ENCODE peak calls at places on chromosomes 4 and X, in four cellular contexts. V is IMR-90, K is H1, A is H9. H is an unnamed sample.

GRCh38 chr4:183409463-183409862 is 35.0 kb upstream of the CDKN2AIP start:
- DNase-seq in K (no peak), V (no peak), A (no peak), H (no peak)

GRCh38 chr4:149112109-149112508 is 669.9 kb upstream of the NR3C2 start:
- DNase-seq in V (no peak), A (no peak), K (no peak), H (peak)

GRCh38 chr4:18815779-18816173 is 794.2 kb upstream of the LCORL start:
- DNase-seq in K (no peak), V (no peak), A (no peak), H (peak)

GRCh38 chr4:106034205-106034604 is 138.9 kb downstream of the NPNT start:
- DNase-seq in A (no peak), V (no peak), K (no peak), H (no peak)

GRCh38 chr4:29081230-29081955 is 1638.8 kb upstream of the PCDH7 start:
- DNase-seq in A (no peak), K (no peak), V (peak), H (no peak)

GRCh38 chr4:53747401-53747800 is 156.1 kb upstream of the LNX1 start:
- DNase-seq in V (no peak), A (no peak), K (no peak), H (no peak)

GRCh38 chr4:71932941-71933340 is 98.9 kb upstream of the NPFFR2 start:
- DNase-seq in A (no peak), K (no peak), V (no peak), H (no peak)

GRCh38 chrX:53440631-53441517 is 6.7 kb upstream of the HSD17B10 start:
- DNase-seq in A (peak), V (peak), K (no peak), H (no peak)

GRCh38 chr4:173560896-173561295 is 30.9 kb upstream of the HAND2 start:
- DNase-seq in A (no peak), V (no peak), K (no peak), H (no peak)

GRCh38 chr4:58761563-58761962 is 1651.4 kb upstream of the IGFBP7 start:
- DNase-seq in A (no peak), K (no peak), V (no peak), H (no peak)

GRCh38 chrX:38336538-38337240 is 9.4 kb upstream of the RPGR start:
- DNase-seq in A (no peak), K (no peak), V (no peak), H (no peak)

GRCh38 chr4:158065603-158066002 is 107.2 kb downstream of the GASK1B start:
- DNase-seq in A (no peak), V (no peak), K (no peak), H (no peak)

GRCh38 chr4:131547506-131547981 is 1601.5 kb upstream of the PCDH10 start:
- DNase-seq in K (no peak), A (no peak), V (no peak), H (no peak)
- H3K56ac ChIP-seq in K (no peak), A (no peak), V (no peak), H (no peak)

GRCh38 chrX:119648421-119648775 is 42.2 kb upstream of the NKRF start:
- DNase-seq in A (no peak), K (no peak), V (no peak), H (no peak)
- H3K56ac ChIP-seq in A (no peak), K (no peak), V (no peak), H (no peak)

DNA sequence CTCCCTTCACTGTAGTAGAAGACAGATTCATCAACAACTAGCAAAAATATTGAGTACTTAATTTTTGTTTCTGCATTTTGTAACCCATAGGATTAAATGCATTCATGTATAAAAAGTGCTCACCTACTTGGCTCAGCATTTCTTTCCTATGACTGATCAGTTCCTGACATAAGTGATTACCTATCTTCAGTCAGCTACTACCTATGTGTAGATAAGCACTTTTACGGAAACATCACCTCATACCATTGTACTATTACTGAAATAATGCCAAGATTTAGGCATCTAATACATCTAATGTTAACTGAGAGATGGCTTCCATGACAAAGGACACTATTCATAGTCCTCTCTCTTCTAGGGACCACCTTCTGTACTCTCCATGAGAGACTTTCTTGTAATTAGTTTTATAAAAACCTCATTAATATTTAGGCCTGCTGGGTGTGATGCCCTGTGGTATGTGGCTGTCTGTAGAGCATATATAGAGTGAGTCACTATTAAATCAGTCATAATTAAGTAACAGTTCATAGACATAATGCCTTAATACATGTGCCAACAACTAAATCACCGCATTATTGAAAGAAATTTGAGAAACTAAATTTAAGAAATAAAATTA is 147.0 kb downstream of the PDGFC start:
- DNase-seq in A (no peak), K (no peak), V (no peak), H (no peak)
- H3K56ac ChIP-seq in A (no peak), K (no peak), V (no peak), H (no peak)

GRCh38 chr4:187432310-187432709 is 563.3 kb upstream of the ZFP42 start:
- DNase-seq in A (no peak), V (no peak), K (no peak), H (no peak)
- H3K56ac ChIP-seq in A (no peak), V (no peak), K (no peak), H (no peak)

DNA sequence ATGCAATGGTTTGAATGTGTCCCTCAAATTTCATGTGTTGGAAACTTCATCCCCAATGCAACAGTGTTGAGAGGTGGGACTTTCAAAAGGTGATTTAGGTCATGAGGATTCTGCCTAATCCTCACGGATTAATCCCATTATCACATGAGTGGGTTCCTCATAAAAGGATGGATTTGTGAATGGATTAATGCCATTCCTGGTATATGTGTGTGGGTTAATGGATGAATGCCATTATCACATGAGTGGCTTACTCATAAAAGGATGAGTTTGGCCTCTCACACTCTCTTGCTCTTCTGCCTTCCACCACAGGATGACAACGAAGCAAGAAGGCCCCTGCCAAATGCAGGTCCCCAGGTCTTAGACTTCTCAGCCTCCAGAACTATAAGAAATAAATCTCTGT is 30.5 kb upstream of the NEUROG2 start:
- DNase-seq in V (no peak), K (no peak), A (no peak), H (no peak)
- H3K56ac ChIP-seq in V (no peak), K (no peak), A (no peak), H (no peak)

GRCh38 chrX:47815901-47816845 is 20.5 kb upstream of the ZNF81 start:
- DNase-seq in K (no peak), V (no peak), A (peak), H (peak)

GRCh38 chrX:47814853-47815252 is 21.8 kb upstream of the ZNF81 start:
- DNase-seq in K (no peak), V (no peak), A (peak), H (peak)

GRCh38 chrX:47817421-47817820 is 19.3 kb upstream of the ZNF81 start:
- DNase-seq in A (no peak), V (no peak), K (no peak), H (peak)

DNA sequence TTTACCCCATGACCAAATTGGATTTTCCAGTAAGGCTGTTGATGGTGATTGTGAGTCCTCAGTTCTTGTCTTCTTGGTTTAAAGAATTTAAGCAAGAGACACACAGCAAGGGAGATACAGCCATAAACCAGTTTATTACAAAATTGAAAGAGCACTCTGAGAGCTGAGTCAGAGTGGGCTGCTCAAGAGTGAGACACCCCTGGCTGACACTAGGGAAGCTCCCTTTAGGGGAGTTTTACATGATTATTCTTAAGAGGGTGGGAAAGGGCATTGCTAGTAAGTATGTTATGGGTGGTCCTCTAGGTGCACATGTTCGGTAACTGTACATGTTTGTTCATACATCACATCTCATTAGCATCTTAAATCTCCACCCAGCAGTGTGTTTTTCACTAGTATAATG is 18.8 kb upstream of the ZNF81 start:
- DNase-seq in K (no peak), A (no peak), V (no peak), H (no peak)
- H3K56ac ChIP-seq in K (no peak), A (no peak), V (no peak), H (no peak)

DNA sequence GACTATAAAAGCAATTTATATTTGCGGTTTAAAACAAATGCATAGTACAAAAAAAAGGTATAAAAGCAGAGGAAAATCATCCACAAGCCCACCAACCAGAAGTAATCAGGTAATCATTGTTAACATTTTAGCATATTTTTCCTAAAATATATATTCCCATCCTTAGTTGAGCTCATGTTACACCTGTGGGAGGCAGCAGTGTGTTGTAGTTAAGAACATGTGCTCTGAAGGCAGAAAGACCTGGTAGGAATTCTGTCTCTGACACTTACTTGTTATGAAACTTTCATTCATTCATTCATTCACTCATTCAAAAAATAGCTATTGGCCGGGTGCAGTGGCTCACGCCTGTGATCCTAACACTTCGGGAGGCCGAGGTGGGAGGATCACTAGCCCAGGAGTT is 15.4 kb upstream of the CDKL5 start:
- DNase-seq in V (peak), A (no peak), K (no peak), H (peak)
- H3K56ac ChIP-seq in V (no peak), A (no peak), K (no peak), H (no peak)

H was measured in mesendoderm.